ENCODE peak calls at places on chromosomes 4 and X, in eight cellular contexts. I is CD4-positive, CD25-positive, alpha-beta regulatory T cell; W is endothelial cell; G is HEK293T; Y is NCI-H510A treated with DMSO at 0.1 percent for 48 hours; M is activated T-helper 1 cell treated with anti-CD3 and anti-CD28 coated beads, Interleukin-2, amount 50 U/mL, for 16 hours; H is activated T-cell treated with anti-CD3 and anti-CD28 coated beads, Interleukin-2, amount 50 U/mL, for 4 hours; Z is CD4-positive, alpha-beta T cell. O is an unnamed sample.
A peak's percentile ranks its signal among the peaks of the same experiment; 100 is the strongest.

GRCh38 chrX:39753296-39753996 is 344.3 kb downstream of the BCOR start:
- DNase-seq in I (no peak), W (no peak), G (no peak), Y (peak; percentile 16), M (no peak), H (no peak), Z (no peak), O (no peak)

GRCh38 chr4:72031868-72032619 is at the start of gene NPFFR2:
- DNase-seq in I (no peak), W (peak; percentile 71), G (peak; percentile 68), Y (peak; percentile 74), M (no peak), H (no peak), Z (no peak), O (peak; percentile 33)

GRCh38 chr4:78660559-78660958 is 109.0 kb downstream of the ANXA3 start:
- DNase-seq in I (no peak), W (no peak), G (no peak), Y (no peak), M (no peak), H (no peak), Z (no peak), O (no peak)

GRCh38 chrX:80808854-80809493 is 703 bp downstream of the BRWD3 start:
- DNase-seq in I (peak; percentile 31), W (peak; percentile 10), G (no peak), Y (peak; percentile 37), M (no peak), H (no peak), Z (peak; percentile 39), O (no peak)

GRCh38 chr4:86256086-86256485 is 103.8 kb downstream of the MAPK10 start:
- DNase-seq in I (no peak), W (no peak), G (no peak), Y (no peak), M (no peak), H (no peak), Z (no peak), O (no peak)

GRCh38 chr4:133969202-133969873 is 232.3 kb downstream of the PABPC4L start:
- DNase-seq in I (no peak), W (no peak), G (no peak), Y (no peak), M (no peak), H (no peak), Z (no peak), O (no peak)

GRCh38 chr4:6235901-6236625 is 33.6 kb upstream of the WFS1 start:
- DNase-seq in I (no peak), W (no peak), G (no peak), Y (no peak), M (no peak), H (no peak), Z (no peak), O (no peak)

GRCh38 chrX:103101280-103102042 is 8.5 kb upstream of the NXF3 start:
- DNase-seq in I (no peak), W (no peak), G (no peak), Y (no peak), M (no peak), H (no peak), Z (no peak), O (peak; percentile 51)

GRCh38 chr4:89056292-89056952 is 563 bp downstream of the FAM13A start:
- DNase-seq in I (no peak), W (no peak), G (peak; percentile 28), Y (no peak), M (no peak), H (no peak), Z (no peak), O (no peak)

GRCh38 chr4:87100093-87100634 is 120.3 kb downstream of the KLHL8 start:
- DNase-seq in I (no peak), W (no peak), G (no peak), Y (no peak), M (no peak), H (no peak), Z (no peak), O (no peak)

GRCh38 chrX:10199212-10199611 is 42.4 kb downstream of the CLCN4 start:
- DNase-seq in I (no peak), W (no peak), G (no peak), Y (no peak), M (no peak), H (no peak), Z (no peak), O (no peak)

GRCh38 chr4:76624271-76624681 is 189.2 kb downstream of the SHROOM3 start:
- DNase-seq in I (no peak), W (no peak), G (peak; percentile 19), Y (no peak), M (no peak), H (no peak), Z (no peak), O (peak; percentile 63)

O was measured in NT2/D1.